ENCODE peak calls at places on chromosomes 12 and 14, in seven cellular contexts. P is MM.1S, O is endothelial cell, N is neural progenitor cell, T is fibroblast of the aortic adventitia, C is ovary, K is foreskin fibroblast. X is an unnamed sample.
A peak's percentile ranks its signal among the peaks of the same experiment; 100 is the strongest.

GRCh38 chr14:95500772-95501401 is 15.6 kb downstream of the SYNE3 start:
- DNase-seq in T (peak; percentile 87), C (no peak), O (no peak), K (peak; percentile 91), N (no peak), P (no peak), X (no peak)

GRCh38 chr12:120012067-120012621 is 23.1 kb downstream of the BICDL1 start:
- DNase-seq in T (no peak), K (no peak), O (peak; percentile 18), C (no peak), P (no peak), N (peak; percentile 36), X (peak; percentile 6)

GRCh38 chr14:81269100-81269978 is 48.6 kb upstream of the GTF2A1 start:
- DNase-seq in N (peak; percentile 65), P (peak; percentile 28), K (peak; percentile 43), C (no peak), O (peak; percentile 42), T (peak; percentile 82), X (peak; percentile 71)

GRCh38 chr12:87368259-87368658 is 660.9 kb downstream of the C12orf50 start:
- DNase-seq in N (no peak), O (no peak), C (no peak), P (no peak), K (no peak), T (no peak), X (no peak)

GRCh38 chr12:43882578-43883178 is 46.8 kb downstream of the TMEM117 start:
- DNase-seq in O (peak; percentile 37), C (no peak), N (peak; percentile 62), K (peak; percentile 47), T (peak; percentile 81), P (peak; percentile 46), X (peak; percentile 56)

GRCh38 chr12:6643569-6644256 is 3.5 kb downstream of the ACRBP start:
- DNase-seq in K (no peak), C (no peak), T (no peak), N (no peak), O (no peak), P (no peak), X (peak; percentile 73)

GRCh38 chr12:123671876-123672275 is 963 bp downstream of the TCTN2 start:
- DNase-seq in N (peak; percentile 5), T (peak; percentile 22), K (peak; percentile 22), C (no peak), P (no peak), O (no peak), X (no peak)

GRCh38 chr14:36365766-36366165 is 45.3 kb upstream of the MBIP start:
- DNase-seq in K (no peak), O (no peak), T (no peak), P (no peak), N (no peak), C (no peak), X (no peak)

GRCh38 chr12:109753054-109753401 is 39.4 kb downstream of the FAM222A start:
- DNase-seq in N (no peak), T (no peak), O (no peak), P (no peak), K (no peak), C (no peak), X (no peak)

GRCh38 chr14:69084023-69084422 is 68.9 kb downstream of the DCAF5 start:
- DNase-seq in N (no peak), T (no peak), P (no peak), K (no peak), C (no peak), O (no peak), X (no peak)

GRCh38 chr12:42741771-42742510 is 152.4 kb upstream of the PRICKLE1 start:
- DNase-seq in T (peak; percentile 55), N (no peak), C (no peak), O (no peak), P (no peak), K (peak; percentile 64), X (no peak)

GRCh38 chr12:120703311-120703942 is 6.8 kb upstream of the UNC119B start:
- DNase-seq in O (no peak), T (no peak), N (no peak), P (no peak), K (no peak), C (peak; percentile 31), X (no peak)

GRCh38 chr14:96363751-96364336 is 518 bp downstream of the GSKIP start:
- DNase-seq in T (peak; percentile 50), O (peak; percentile 38), N (peak; percentile 74), K (peak; percentile 50), C (no peak), P (peak; percentile 38), X (peak; percentile 61)

GRCh38 chr12:78099806-78100205 is 269.1 kb downstream of the NAV3 start:
- DNase-seq in P (no peak), K (no peak), T (no peak), O (no peak), C (no peak), N (no peak), X (no peak)

GRCh38 chr14:92316937-92317336 is 6.0 kb upstream of the SLC24A4 start:
- DNase-seq in T (no peak), O (no peak), K (no peak), P (peak; percentile 79), C (no peak), N (no peak), X (peak; percentile 18)

GRCh38 chr14:65476942-65477318 is 64.4 kb downstream of the FUT8 start:
- DNase-seq in O (no peak), T (no peak), P (no peak), K (no peak), N (no peak), C (no peak), X (no peak)

GRCh38 chr12:98820005-98820404 is 174.9 kb downstream of the APAF1 start:
- DNase-seq in T (no peak), O (no peak), K (no peak), C (no peak), P (no peak), N (peak; percentile 54), X (no peak)

GRCh38 chr12:57049047-57049446 is 882 bp downstream of the MYO1A start:
- DNase-seq in N (no peak), O (no peak), P (no peak), T (no peak), C (no peak), K (no peak), X (no peak)

GRCh38 chr12:104669057-104669770 is 212.5 kb downstream of the CHST11 start:
- DNase-seq in K (no peak), T (no peak), C (peak; percentile 39), P (no peak), O (no peak), N (peak; percentile 47), X (no peak)

GRCh38 chr14:75042040-75042439 is 9.2 kb downstream of the MLH3 start:
- DNase-seq in N (no peak), T (no peak), C (no peak), K (peak; percentile 51), O (no peak), P (no peak), X (no peak)

GRCh38 chr14:100828448-100828834 is 2.5 kb downstream of the MEG3 start:
- DNase-seq in O (no peak), P (no peak), N (peak; percentile 19), K (no peak), T (no peak), C (no peak), X (no peak)

GRCh38 chr12:120155072-120155471 is 38.5 kb upstream of the RAB35 start:
- DNase-seq in N (no peak), O (no peak), C (no peak), T (no peak), P (no peak), K (no peak), X (no peak)

GRCh38 chr14:103627073-103628025 is 1.7 kb upstream of the KLC1 start:
- DNase-seq in P (no peak), K (no peak), C (no peak), O (no peak), T (no peak), N (no peak), X (no peak)

GRCh38 chr14:57502581-57503254 is 9.1 kb upstream of the CCDC198 start:
- DNase-seq in K (no peak), P (no peak), C (peak; percentile 43), O (no peak), N (no peak), T (peak; percentile 29), X (no peak)

GRCh38 chr12:131928080-131928764 is 854 bp upstream of the PUS1 start:
- DNase-seq in N (no peak), C (no peak), P (no peak), T (peak; percentile 15), K (no peak), O (no peak), X (no peak)

GRCh38 chr14:89248430-89249295 is 168.4 kb downstream of the FOXN3 start:
- DNase-seq in K (no peak), C (no peak), T (no peak), O (no peak), N (no peak), P (no peak), X (no peak)

GRCh38 chr14:71552809-71553208 is 379.4 kb upstream of the RGS6 start:
- DNase-seq in N (no peak), K (no peak), T (no peak), P (no peak), O (no peak), C (no peak), X (no peak)
- TF ChIP-seq CTCF in N (no peak), K (no peak), T (no peak), P (no peak), O (no peak), C (no peak), X (peak; percentile 63)

DNA sequence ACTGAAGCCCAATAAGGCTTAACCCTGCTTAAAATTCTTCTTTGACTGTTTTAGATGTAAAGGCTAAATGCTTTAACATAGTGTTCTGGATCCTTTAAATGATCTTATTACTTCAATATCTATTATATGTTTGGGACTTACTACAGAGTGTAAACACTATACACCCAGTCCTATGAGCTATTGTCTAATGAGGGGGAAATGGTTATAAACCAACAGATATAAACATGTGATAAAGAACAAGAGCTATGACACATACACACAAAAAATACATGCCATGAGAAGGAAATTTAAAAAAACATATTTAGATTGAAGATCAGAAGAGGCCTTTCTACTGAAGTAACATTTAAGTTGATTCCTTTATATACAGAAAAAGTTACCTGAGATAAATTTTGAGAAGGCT is 505.1 kb downstream of the FOXG1 start:
- DNase-seq in C (no peak), K (no peak), O (no peak), T (no peak), P (no peak), N (no peak), X (no peak)
- TF ChIP-seq CTCF in C (no peak), K (no peak), O (no peak), T (no peak), P (no peak), N (no peak), X (no peak)

GRCh38 chr14:50544911-50545310 is 12.5 kb upstream of the MAP4K5 start:
- DNase-seq in C (peak; percentile 58), K (no peak), O (no peak), N (no peak), T (no peak), P (no peak), X (no peak)
- TF ChIP-seq CTCF in C (no peak), K (no peak), O (no peak), N (no peak), T (no peak), P (no peak), X (no peak)

GRCh38 chr14:62168564-62169155 is 406.4 kb downstream of the SNAPC1 start:
- DNase-seq in N (no peak), C (no peak), P (no peak), O (no peak), K (no peak), T (peak; percentile 9), X (no peak)

GRCh38 chr14:62159314-62159713 is 397.1 kb downstream of the SNAPC1 start:
- DNase-seq in T (no peak), O (no peak), K (no peak), P (no peak), C (no peak), N (no peak), X (no peak)

GRCh38 chr14:62158779-62159178 is 396.6 kb downstream of the SNAPC1 start:
- DNase-seq in P (no peak), O (no peak), N (no peak), K (no peak), T (no peak), C (no peak), X (no peak)

GRCh38 chr14:62162998-62163589 is 400.9 kb downstream of the SNAPC1 start:
- DNase-seq in T (peak; percentile 65), O (peak; percentile 26), K (peak; percentile 26), N (peak; percentile 72), P (peak; percentile 6), C (no peak), X (peak; percentile 53)
- TF ChIP-seq CTCF in T (peak; percentile 91), O (peak; percentile 57), K (peak; percentile 81), N (peak; percentile 92), P (peak; percentile 60), C (peak; percentile 33), X (peak; percentile 92)

X was measured in OCI-LY7.